ENCODE peak calls at places on chromosomes 2 and 18, in seven cellular contexts. W is EL, Y is NCI-H345, P is NCI-H2081, X is mucosa of gallbladder, A is right lobe of liver, L is heart right ventricle. M is an unnamed sample.

GRCh38 chr2:393711-394696 is 106.1 kb upstream of the ALKAL2 start:
- DNase-seq in Y (peak; percentile 64), A (no peak), W (peak; percentile 39), X (no peak), L (no peak), P (no peak), M (no peak)

GRCh38 chr2:186780701-186781316 is 68.2 kb downstream of the ZSWIM2 start:
- DNase-seq in A (no peak), P (no peak), W (peak; percentile 31), Y (peak; percentile 21), L (no peak), X (no peak), M (no peak)

GRCh38 chr2:83764447-83765005 is 694.6 kb downstream of the SUCLG1 start:
- DNase-seq in W (no peak), P (no peak), X (no peak), A (no peak), L (no peak), Y (no peak), M (no peak)

GRCh38 chr2:203341741-203342310 is 13.6 kb downstream of the ABI2 start:
- DNase-seq in Y (no peak), L (no peak), A (no peak), W (peak; percentile 13), X (no peak), P (no peak), M (peak; percentile 16)

GRCh38 chr2:43018179-43019024 is 208.0 kb downstream of the ZFP36L2 start:
- DNase-seq in W (peak; percentile 59), L (peak; percentile 79), X (peak; percentile 90), P (no peak), Y (no peak), A (peak; percentile 91), M (peak; percentile 82)

GRCh38 chr18:23237524-23238151 is 102.4 kb downstream of the CABLES1 start:
- DNase-seq in P (no peak), Y (no peak), L (peak; percentile 54), W (peak; percentile 61), X (peak; percentile 26), A (peak; percentile 80), M (peak; percentile 70)

GRCh38 chr2:168583710-168584521 is 127.8 kb downstream of the CERS6 start:
- DNase-seq in L (no peak), A (no peak), Y (peak; percentile 14), W (peak; percentile 50), X (no peak), P (no peak), M (peak; percentile 36)

GRCh38 chr2:132521321-132521720 is 104.7 kb downstream of the GPR39 start:
- DNase-seq in P (no peak), Y (no peak), W (peak; percentile 72), A (no peak), X (no peak), L (no peak), M (peak; percentile 12)

GRCh38 chr2:191878576-191879298 is 31.8 kb upstream of the CAVIN2 start:
- DNase-seq in W (peak; percentile 87), A (no peak), L (no peak), X (no peak), Y (no peak), P (no peak), M (peak; percentile 74)

GRCh38 chr18:77366067-77366724 is 116.5 kb downstream of the GALR1 start:
- DNase-seq in Y (no peak), X (no peak), P (no peak), A (no peak), L (no peak), W (no peak), M (no peak)

GRCh38 chr2:219087371-219087770 is 26.6 kb upstream of the IHH start:
- DNase-seq in X (no peak), P (no peak), A (no peak), Y (no peak), W (no peak), L (no peak), M (no peak)

GRCh38 chr2:11131166-11131920 is 23.9 kb upstream of the SLC66A3 start:
- DNase-seq in L (no peak), W (no peak), A (peak; percentile 43), X (no peak), Y (no peak), P (no peak), M (no peak)

GRCh38 chr2:128362889-128363228 is 44.2 kb upstream of the HS6ST1 start:
- DNase-seq in X (peak; percentile 38), L (no peak), P (no peak), A (no peak), Y (no peak), W (peak; percentile 94), M (peak; percentile 79)

GRCh38 chr2:43123981-43124666 is 102.3 kb downstream of the ZFP36L2 start:
- DNase-seq in X (no peak), W (no peak), L (no peak), P (no peak), Y (no peak), A (no peak), M (no peak)

GRCh38 chr2:232239956-232240681 is 138.4 kb upstream of the ALPP start:
- DNase-seq in L (no peak), X (no peak), Y (no peak), W (no peak), P (no peak), A (no peak), M (no peak)

GRCh38 chr2:43222472-43223146 is 3.8 kb downstream of the ZFP36L2 start:
- DNase-seq in Y (no peak), L (no peak), X (no peak), A (peak; percentile 3), P (no peak), W (peak; percentile 32), M (peak; percentile 56)

GRCh38 chr2:98565941-98566340 is 42.4 kb downstream of the COA5 start:
- DNase-seq in Y (no peak), L (no peak), A (no peak), W (no peak), X (no peak), P (no peak), M (no peak)

GRCh38 chr2:184598313-184599053 is at the start of gene ZNF804A:
- DNase-seq in X (peak; percentile 22), W (peak; percentile 38), P (peak; percentile 74), L (peak; percentile 45), A (peak; percentile 71), Y (peak; percentile 73), M (peak; percentile 83)

GRCh38 chr2:6864938-6865345 is 765 bp downstream of the CMPK2 start:
- DNase-seq in Y (peak; percentile 63), L (peak; percentile 53), P (no peak), W (no peak), A (peak; percentile 61), X (no peak), M (no peak)

GRCh38 chr18:6955304-6955703 is 162.3 kb downstream of the LAMA1 start:
- DNase-seq in L (no peak), Y (no peak), A (no peak), X (no peak), P (no peak), W (no peak), M (no peak)

M was measured in mesenchymal stem cell.